ENCODE peak calls at places on chromosomes 3 and 15, in five cellular contexts. F is HCT116, H is endothelial cell of umbilical vein, N is K562, T is GM12878. J is an unnamed sample.

GRCh38 chr15:73397461-73397860 is 28.7 kb upstream of the HCN4 start:
- DNase-seq in F (no peak), H (no peak), N (no peak), T (no peak), J (no peak)

GRCh38 chr3:189685854-189686253 is 54.7 kb downstream of the TP63 start:
- DNase-seq in F (peak), H (peak), N (no peak), T (no peak), J (no peak)

GRCh38 chr3:23159929-23160328 is 43.2 kb upstream of the UBE2E2 start:
- DNase-seq in F (no peak), H (peak), N (no peak), T (no peak), J (no peak)

GRCh38 chr3:16871915-16872842 is 12.6 kb upstream of the PLCL2 start:
- DNase-seq in F (no peak), H (peak), N (no peak), T (no peak), J (peak)

GRCh38 chr15:36753173-36753572 is 173.7 kb downstream of the CDIN1 start:
- DNase-seq in F (no peak), H (no peak), N (no peak), T (no peak), J (no peak)

GRCh38 chr3:23439080-23439479 is 236.0 kb downstream of the UBE2E2 start:
- DNase-seq in F (no peak), H (peak), N (no peak), T (no peak), J (no peak)

GRCh38 chr15:31391687-31392671 is 65.3 kb downstream of the KLF13 start:
- DNase-seq in F (no peak), H (peak), N (peak), T (no peak), J (peak)

GRCh38 chr15:101052681-101053121 is 133.5 kb downstream of the LRRK1 start:
- DNase-seq in F (no peak), H (no peak), N (no peak), T (no peak), J (no peak)

GRCh38 chr15:49238342-49238741 is 68.3 kb downstream of the GALK2 start:
- DNase-seq in F (no peak), H (no peak), N (no peak), T (no peak), J (no peak)

GRCh38 chr15:39426552-39427532 is 154.0 kb upstream of the THBS1 start:
- DNase-seq in F (no peak), H (no peak), N (no peak), T (peak), J (peak)

GRCh38 chr3:72655758-72656157 is 192.5 kb downstream of the SHQ1 start:
- DNase-seq in F (no peak), H (no peak), N (peak), T (no peak), J (peak)
- TF ChIP-seq MAX in F (no peak), H (no peak), N (no peak), T (no peak), J (no peak)

DNA sequence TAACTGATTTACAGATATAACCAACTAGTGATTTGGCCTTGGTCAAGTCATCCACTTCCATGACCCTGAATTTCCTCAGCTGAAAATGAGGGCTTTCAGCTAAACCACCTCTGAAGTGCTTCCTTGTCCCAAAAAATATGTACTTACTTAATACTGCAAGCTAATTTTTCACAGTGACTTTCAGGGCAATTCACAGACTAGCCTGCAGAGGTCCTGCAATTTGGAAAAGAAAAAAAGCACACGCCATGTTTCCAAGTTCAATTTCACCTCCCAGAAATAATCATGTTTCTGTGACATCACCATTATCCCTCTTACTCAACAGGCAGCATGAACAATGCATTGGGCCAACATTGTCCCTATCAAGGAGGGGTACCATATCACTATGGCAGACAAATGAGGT is 218.2 kb downstream of the SHOX2 start:
- DNase-seq in F (no peak), H (no peak), N (no peak), T (no peak), J (peak)
- TF ChIP-seq CTCF in F (peak), H (no peak), N (no peak), T (no peak), J (no peak)

GRCh38 chr15:74995182-74995778 is at the start of gene SCAMP5:
- DNase-seq in F (peak), H (peak), N (peak), T (peak), J (peak)
- TF ChIP-seq POLR2A in F (no peak), H (no peak), N (no peak), T (peak), J (no peak)

GRCh38 chr3:46127503-46127902 is 80.6 kb downstream of the CCR1 start:
- DNase-seq in F (peak), H (peak), N (no peak), T (no peak), J (peak)
- TF ChIP-seq MAX in F (no peak), H (no peak), N (no peak), T (no peak), J (no peak)

GRCh38 chr3:160566499-160566898 is 1.1 kb upstream of the KPNA4 start:
- DNase-seq in F (no peak), H (no peak), N (no peak), T (no peak), J (no peak)

GRCh38 chr3:160564949-160565441 is 376 bp downstream of the KPNA4 start:
- DNase-seq in F (peak), H (no peak), N (peak), T (no peak), J (peak)

GRCh38 chr3:160562952-160563351 is 2.4 kb downstream of the KPNA4 start:
- DNase-seq in F (no peak), H (no peak), N (no peak), T (no peak), J (no peak)

GRCh38 chr3:160565442-160566403 is at the start of gene KPNA4:
- DNase-seq in F (peak), H (peak), N (peak), T (peak), J (peak)

GRCh38 chr3:160564205-160564922 is 1.0 kb downstream of the KPNA4 start:
- DNase-seq in F (no peak), H (peak), N (no peak), T (no peak), J (peak)
- TF ChIP-seq CTCF in F (no peak), H (no peak), N (no peak), T (no peak), J (no peak)

GRCh38 chr15:82995076-82995475 is 9.1 kb downstream of the RAMAC start:
- DNase-seq in F (no peak), H (no peak), N (no peak), T (no peak), J (no peak)

GRCh38 chr15:82999426-82999825 is 12.0 kb downstream of the C15orf40 start:
- DNase-seq in F (no peak), H (no peak), N (no peak), T (no peak), J (no peak)

GRCh38 chr15:82995938-82996337 is 9.9 kb downstream of the RAMAC start:
- DNase-seq in F (no peak), H (no peak), N (no peak), T (no peak), J (no peak)

GRCh38 chr15:82999905-83000671 is 11.4 kb downstream of the C15orf40 start:
- DNase-seq in F (no peak), H (peak), N (peak), T (peak), J (peak)
- TF ChIP-seq POLR2A in F (no peak), H (no peak), N (no peak), T (no peak), J (no peak)

DNA sequence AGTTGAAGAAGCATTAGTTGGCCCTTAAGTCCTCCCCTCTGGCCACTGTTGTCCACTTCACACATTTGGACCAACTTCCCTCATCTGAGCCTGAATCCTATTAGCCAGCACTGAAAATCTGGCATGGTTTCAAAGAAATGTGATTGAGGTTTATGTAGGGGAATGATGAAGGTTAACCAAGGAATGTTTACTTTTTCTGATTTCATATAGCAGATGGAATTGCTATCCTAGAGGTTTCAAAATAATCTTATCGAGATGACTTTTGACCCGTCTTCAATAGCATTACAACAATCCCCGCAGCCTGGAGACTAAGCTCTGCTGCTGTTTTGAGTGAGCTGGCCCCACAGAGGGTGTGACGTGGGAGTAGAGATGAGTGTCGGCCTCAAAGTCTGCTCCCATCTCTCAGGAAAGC is 200.8 kb upstream of the IL12A start:
- DNase-seq in F (no peak), H (peak), N (no peak), T (no peak), J (no peak)
- TF ChIP-seq MAX in F (peak), H (no peak), N (no peak), T (no peak), J (no peak)

GRCh38 chr3:53533486-53533885 is 39.1 kb downstream of the CACNA1D start:
- DNase-seq in F (no peak), H (no peak), N (no peak), T (no peak), J (no peak)

GRCh38 chr3:53534216-53534615 is 39.8 kb downstream of the CACNA1D start:
- DNase-seq in F (no peak), H (no peak), N (no peak), T (no peak), J (no peak)

GRCh38 chr3:53534996-53535395 is 40.6 kb downstream of the CACNA1D start:
- DNase-seq in F (no peak), H (no peak), N (no peak), T (no peak), J (no peak)

GRCh38 chr3:53530205-53530604 is 35.8 kb downstream of the CACNA1D start:
- DNase-seq in F (no peak), H (no peak), N (no peak), T (no peak), J (no peak)

DNA sequence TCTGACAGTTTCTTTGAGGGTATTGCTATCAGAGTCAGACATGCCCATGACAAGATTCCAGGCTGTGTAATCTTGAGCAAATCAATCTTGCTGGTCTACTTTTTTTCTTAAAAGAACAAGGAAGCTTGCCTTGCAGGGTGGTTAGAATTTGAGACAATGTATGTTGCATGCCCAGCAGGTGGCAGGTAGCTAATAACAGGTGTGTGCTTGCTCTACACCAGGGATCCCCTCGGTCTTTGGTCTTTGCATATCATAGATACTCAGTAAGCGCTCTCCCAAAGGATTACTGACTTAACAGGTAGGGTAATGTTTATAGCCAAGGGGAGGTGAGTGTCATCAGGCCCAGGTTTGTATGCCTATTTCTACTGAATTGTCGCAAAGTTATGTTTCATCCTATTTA is 37.3 kb downstream of the CACNA1D start:
- DNase-seq in F (peak), H (no peak), N (no peak), T (no peak), J (no peak)
- TF ChIP-seq CTCF in F (peak), H (no peak), N (no peak), T (no peak), J (no peak)

GRCh38 chr15:42547926-42548257 is 701 bp downstream of the LRRC57 start:
- DNase-seq in F (no peak), H (no peak), N (peak), T (no peak), J (no peak)

GRCh38 chr15:42544858-42545629 is 3.5 kb downstream of the LRRC57 start:
- DNase-seq in F (no peak), H (no peak), N (no peak), T (no peak), J (peak)

GRCh38 chr15:42549052-42549491 is 434 bp downstream of the HAUS2 start:
- DNase-seq in F (no peak), H (no peak), N (no peak), T (no peak), J (peak)

GRCh38 chr15:42549782-42550392 is 1.2 kb downstream of the HAUS2 start:
- DNase-seq in F (no peak), H (no peak), N (no peak), T (no peak), J (peak)

DNA sequence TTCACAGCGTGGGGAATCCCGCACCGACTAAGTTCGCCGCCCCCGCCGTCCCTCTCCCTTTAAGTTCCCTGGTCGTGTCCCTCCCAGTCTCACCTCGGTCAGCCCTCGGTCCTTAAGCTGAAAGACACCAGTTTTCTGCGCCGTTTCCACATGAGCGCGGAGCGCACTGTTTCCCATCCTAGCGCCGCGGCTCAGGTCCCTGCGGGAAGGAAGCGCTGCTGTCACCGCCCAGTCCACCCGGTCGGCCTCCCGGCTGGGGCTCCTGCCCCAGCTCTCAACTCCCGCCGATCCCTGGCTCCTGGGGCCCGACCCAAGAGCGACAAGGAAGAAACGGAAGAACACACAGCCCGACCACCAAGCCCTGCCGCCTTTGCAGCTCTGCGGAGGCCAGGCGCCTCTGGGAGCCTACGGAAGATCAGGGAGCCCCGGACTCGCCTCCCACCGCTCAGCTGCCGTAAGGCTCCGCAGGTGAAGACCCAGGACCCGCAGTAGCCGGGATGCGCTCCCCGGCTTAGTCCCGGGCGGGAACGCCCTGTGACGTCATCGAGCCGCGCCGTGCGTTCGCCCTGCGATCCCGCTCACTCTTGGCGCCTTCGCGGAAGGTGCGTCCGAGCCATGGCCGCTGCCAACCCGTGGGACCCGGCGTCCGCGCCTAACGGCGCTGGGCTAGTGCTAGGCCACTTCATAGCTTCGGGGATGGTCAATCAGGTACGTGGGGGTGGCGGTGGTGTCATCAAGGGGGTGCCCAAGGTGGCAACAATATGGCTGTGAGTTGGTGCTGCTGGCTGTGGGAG is at the start of the genes HAUS2 and LRRC57:
- DNase-seq in F (peak), H (peak), N (peak), T (peak), J (peak)
- TF ChIP-seq POLR2A in F (peak), H (peak), N (peak), T (peak), J (peak)

J was measured in NB4.